ENCODE peak calls at places on chromosomes 12 and 14, in eight cellular contexts. E is lower lobe of right lung, J is neural progenitor cell, D is tibial artery, L is left lung, M is left ventricle myocardium inferior, Z is stomach, G is cardiac muscle cell. A is an unnamed sample.

GRCh38 chr12:75705749-75706719 is 194.6 kb upstream of the KRR1 start:
- DNase-seq in E (no peak), G (peak; percentile 75), Z (no peak), M (peak; percentile 48), L (no peak), D (no peak), J (no peak), A (no peak)

GRCh38 chr12:13627536-13627935 is 353.9 kb downstream of the GRIN2B start:
- DNase-seq in M (no peak), E (no peak), J (peak; percentile 7), L (no peak), D (no peak), Z (no peak), G (no peak), A (no peak)

GRCh38 chr14:102183922-102184677 is 44.4 kb downstream of the WDR20 start:
- DNase-seq in D (no peak), Z (no peak), E (no peak), G (no peak), M (no peak), L (no peak), J (peak; percentile 19), A (no peak)

GRCh38 chr12:31508436-31509150 is 82.3 kb downstream of the DENND5B start:
- DNase-seq in D (no peak), Z (no peak), L (no peak), E (no peak), J (peak; percentile 11), G (no peak), M (no peak), A (no peak)

GRCh38 chr12:115132145-115132544 is 448.2 kb upstream of the TBX3 start:
- DNase-seq in E (no peak), J (no peak), D (no peak), Z (no peak), G (no peak), M (no peak), L (no peak), A (no peak)

GRCh38 chr12:98894412-98895085 is 249.5 kb downstream of the APAF1 start:
- DNase-seq in M (no peak), G (peak; percentile 40), E (no peak), J (peak; percentile 70), D (no peak), L (peak; percentile 47), Z (no peak), A (peak; percentile 65)

GRCh38 chr12:55820679-55821078 is 2.8 kb downstream of the ORMDL2 start:
- DNase-seq in L (no peak), G (no peak), J (no peak), Z (no peak), E (no peak), M (no peak), D (no peak), A (no peak)

GRCh38 chr12:124000111-124000510 is 27.1 kb downstream of the ZNF664 start:
- DNase-seq in Z (no peak), E (no peak), L (no peak), G (no peak), D (no peak), M (no peak), J (no peak), A (no peak)

GRCh38 chr14:64474698-64475097 is 9.4 kb downstream of the AKAP5 start:
- DNase-seq in J (no peak), L (no peak), E (no peak), M (no peak), Z (no peak), D (no peak), G (no peak), A (no peak)

GRCh38 chr14:64476438-64476837 is 11.1 kb downstream of the AKAP5 start:
- DNase-seq in E (no peak), D (no peak), J (no peak), Z (no peak), G (no peak), M (no peak), L (no peak), A (no peak)

GRCh38 chr14:64474041-64474440 is 8.7 kb downstream of the AKAP5 start:
- DNase-seq in E (no peak), Z (no peak), M (no peak), D (no peak), L (no peak), J (no peak), G (no peak), A (no peak)

GRCh38 chr14:64475585-64476273 is 10.4 kb downstream of the AKAP5 start:
- DNase-seq in D (no peak), L (no peak), G (no peak), J (peak; percentile 12), E (no peak), Z (no peak), M (no peak), A (no peak)

DNA sequence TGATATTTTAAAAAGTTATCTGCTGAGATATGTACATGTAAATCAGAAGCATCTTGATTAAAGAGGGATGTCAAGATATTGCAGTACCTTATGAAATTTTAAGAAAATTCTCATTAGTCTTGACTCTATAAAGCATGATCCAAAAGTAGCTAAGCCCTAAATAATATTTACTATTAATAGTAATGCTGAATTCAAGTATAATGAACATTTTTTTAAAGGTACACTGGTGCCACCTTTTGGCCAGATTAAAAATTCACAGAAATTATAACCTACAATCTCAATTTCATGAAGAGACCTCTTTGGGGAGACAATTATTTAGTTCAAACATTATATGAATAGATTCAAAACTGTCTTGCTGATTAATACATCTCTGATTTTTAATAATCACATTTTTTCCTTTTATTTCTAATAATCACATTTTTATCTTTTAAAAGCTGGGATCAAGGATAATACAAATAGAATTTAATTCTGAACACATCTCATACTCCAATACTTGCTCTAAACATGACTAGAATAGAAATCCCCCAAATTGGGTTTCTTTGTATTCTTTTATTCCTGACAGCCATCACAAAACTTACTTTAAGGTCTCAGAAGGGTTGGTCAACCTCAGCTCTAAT is 13.4 kb downstream of the AKAP5 start:
- DNase-seq in L (no peak), G (no peak), Z (no peak), E (no peak), J (no peak), D (no peak), M (no peak), A (no peak)
- TF ChIP-seq CTCF in L (peak; percentile 32), G (peak; percentile 40), Z (peak; percentile 20), E (peak; percentile 50), J (peak; percentile 43), D (peak; percentile 52), M (peak; percentile 57), A (peak; percentile 56)

DNA sequence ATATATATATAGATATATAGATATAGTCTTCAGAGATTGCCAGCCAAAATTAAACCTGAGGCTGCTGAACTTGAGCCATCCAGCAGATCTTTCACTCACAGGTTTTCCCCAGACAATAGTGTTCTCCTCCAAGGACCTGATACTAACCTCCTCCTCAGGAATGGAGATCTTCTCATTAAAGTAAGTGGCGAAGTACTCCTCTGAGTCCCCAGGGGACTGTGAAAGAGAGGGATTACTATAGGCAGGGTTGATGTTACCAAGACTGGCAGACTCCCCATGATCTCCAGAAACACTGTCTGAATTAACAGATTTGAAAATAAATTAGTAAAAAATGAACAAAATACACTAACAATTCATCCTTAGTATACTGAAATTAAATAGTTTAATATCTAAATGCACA is 17.9 kb downstream of the SLC11A2 start:
- DNase-seq in Z (no peak), M (no peak), D (no peak), G (no peak), J (no peak), E (no peak), L (no peak), A (no peak)
- H3K4me3 ChIP-seq in Z (no peak overlapping the region), M (peak overlapping the region; percentile 55), D (no peak overlapping the region), G (no peak overlapping the region), J (no peak overlapping the region), E (peak overlapping the region; percentile 30), L (no peak overlapping the region), A (peak overlapping the region; percentile 32)

GRCh38 chr12:103855896-103856657 is 15.0 kb upstream of the NT5DC3 start:
- DNase-seq in G (no peak), J (no peak), M (no peak), E (no peak), L (no peak), D (no peak), Z (no peak), A (no peak)

GRCh38 chr12:103857164-103857563 is 16.1 kb upstream of the NT5DC3 start:
- DNase-seq in J (no peak), L (no peak), M (no peak), E (no peak), Z (no peak), G (no peak), D (no peak), A (no peak)

GRCh38 chr12:103858953-103859601 is 18.0 kb upstream of the NT5DC3 start:
- DNase-seq in L (no peak), J (no peak), D (peak; percentile 95), G (no peak), E (no peak), M (peak; percentile 38), Z (peak; percentile 42), A (no peak)

GRCh38 chr12:103855036-103855712 is 14.1 kb upstream of the NT5DC3 start:
- DNase-seq in G (no peak), D (no peak), E (no peak), M (no peak), L (no peak), Z (no peak), J (no peak), A (no peak)

GRCh38 chr12:103858335-103858734 is 17.3 kb upstream of the NT5DC3 start:
- DNase-seq in Z (no peak), G (no peak), D (no peak), J (no peak), E (no peak), L (no peak), M (no peak), A (no peak)
- H3K27ac ChIP-seq in Z (no peak overlapping the region), G (no peak overlapping the region), D (peak overlapping the region; percentile 85), J (no peak overlapping the region), E (no peak overlapping the region), L (no peak overlapping the region), M (no peak overlapping the region), A (no peak overlapping the region)

GRCh38 chr12:106900554-106900953 is 55.2 kb upstream of the TMEM263 start:
- DNase-seq in L (no peak), G (no peak), M (no peak), D (no peak), E (no peak), J (no peak), Z (no peak), A (no peak)

GRCh38 chr12:106894774-106895173 is 60.9 kb upstream of the TMEM263 start:
- DNase-seq in D (no peak), L (no peak), E (no peak), M (no peak), J (no peak), G (no peak), Z (no peak), A (no peak)

GRCh38 chr12:106896603-106897002 is 59.1 kb upstream of the TMEM263 start:
- DNase-seq in J (no peak), G (no peak), M (no peak), Z (no peak), D (no peak), E (no peak), L (no peak), A (no peak)

GRCh38 chr12:106898001-106898966 is 57.4 kb upstream of the TMEM263 start:
- DNase-seq in E (no peak), Z (no peak), D (no peak), L (no peak), G (no peak), J (peak; percentile 48), M (no peak), A (no peak)

DNA sequence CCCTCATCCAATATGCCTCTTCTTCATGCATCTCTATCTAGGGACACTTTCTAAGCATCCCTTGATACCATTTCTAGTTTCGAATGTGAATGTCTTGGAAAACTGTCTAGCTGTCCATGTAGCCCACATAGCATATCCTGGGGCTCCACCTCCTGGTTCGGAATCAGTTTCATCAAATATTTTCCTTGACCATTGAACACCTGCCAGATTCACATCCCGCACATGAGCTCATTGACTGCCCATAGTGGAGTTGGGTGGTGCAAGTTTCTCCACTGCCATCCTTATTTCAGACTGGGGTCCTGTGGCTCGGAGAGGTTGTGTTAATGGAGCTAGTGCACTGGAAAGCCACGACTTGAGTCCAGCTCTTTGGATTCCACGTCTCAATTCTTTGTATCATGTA is 58.6 kb upstream of the TMEM263 start:
- DNase-seq in G (no peak), D (no peak), J (no peak), L (no peak), E (no peak), M (no peak), Z (no peak), A (no peak)
- TF ChIP-seq CTCF in G (no peak), D (no peak), J (no peak), L (no peak), E (no peak), M (no peak), Z (no peak), A (no peak)